ENCODE peak calls at places on chromosomes 11 and 22, in ten cellular contexts. D, S, Q, F, A, G, O, X, M and B are unnamed samples.

GRCh38 chr22:29691636-29692326 is 28.0 kb upstream of the CABP7 start:
- DNase-seq in S (no peak), M (no peak), G (no peak), F (no peak), Q (no peak), D (no peak), X (no peak), A (no peak), O (no peak), B (no peak)

GRCh38 chr11:65016705-65017104 is 2.7 kb downstream of the ARL2 start:
- DNase-seq in S (no peak), G (no peak), O (no peak), A (no peak), X (no peak), Q (no peak), M (no peak), F (no peak), D (no peak), B (no peak)

GRCh38 chr11:11349870-11350325 is 3.2 kb downstream of the CSNK2A3 start:
- DNase-seq in A (no peak), S (no peak), X (peak; percentile 25), O (no peak), Q (peak; percentile 89), F (no peak), D (no peak), G (no peak), M (no peak), B (no peak)

GRCh38 chr11:118342503-118343161 is at the start of gene CD3D:
- DNase-seq in A (no peak), X (no peak), G (peak; percentile 53), S (no peak), O (peak; percentile 55), D (no peak), F (peak; percentile 69), Q (no peak), M (peak; percentile 71), B (no peak)

GRCh38 chr22:40463017-40463631 is 92.7 kb downstream of the SGSM3 start:
- DNase-seq in S (peak; percentile 78), X (no peak), Q (no peak), F (peak; percentile 44), G (peak; percentile 39), M (peak; percentile 48), O (peak; percentile 13), D (peak; percentile 33), A (peak; percentile 50), B (no peak)

GRCh38 chr11:8098361-8098760 is 17.4 kb downstream of the TUB start:
- DNase-seq in O (no peak), D (no peak), F (no peak), Q (no peak), S (no peak), A (no peak), M (no peak), G (no peak), X (peak; percentile 78), B (no peak)

GRCh38 chr11:8814209-8814922 is 96.6 kb upstream of the AKIP1 start:
- DNase-seq in F (no peak), Q (no peak), G (no peak), S (no peak), D (no peak), X (no peak), A (no peak), O (no peak), M (no peak), B (no peak)

GRCh38 chr22:43337385-43337784 is 5.8 kb downstream of the SCUBE1 start:
- DNase-seq in D (no peak), S (no peak), Q (peak; percentile 87), A (no peak), M (no peak), F (no peak), G (no peak), X (no peak), O (no peak), B (no peak)

GRCh38 chr11:108025387-108026080 is 16.8 kb downstream of the CUL5 start:
- DNase-seq in Q (no peak), F (no peak), O (no peak), M (no peak), A (no peak), D (peak; percentile 53), S (no peak), G (no peak), X (no peak), B (no peak)

GRCh38 chr11:14269956-14270355 is 89.0 kb downstream of the RRAS2 start:
- DNase-seq in X (no peak), D (no peak), F (no peak), S (no peak), O (no peak), Q (no peak), G (no peak), M (no peak), A (no peak), B (no peak)

GRCh38 chr11:122755941-122756340 is 82.4 kb upstream of the CRTAM start:
- DNase-seq in Q (no peak), A (no peak), G (no peak), S (no peak), D (no peak), F (no peak), X (no peak), M (no peak), O (no peak), B (no peak)

GRCh38 chr11:12685229-12685628 is 11.0 kb downstream of the TEAD1 start:
- DNase-seq in S (no peak), O (no peak), Q (no peak), D (no peak), A (no peak), G (no peak), F (no peak), X (no peak), M (no peak), B (no peak)

GRCh38 chr11:65785329-65786007 is 1.4 kb upstream of the OVOL1 start:
- DNase-seq in X (no peak), S (no peak), O (no peak), A (no peak), Q (no peak), D (no peak), M (no peak), F (no peak), G (no peak), B (no peak)

GRCh38 chr11:95686265-95686664 is 103.3 kb downstream of the FAM76B start:
- DNase-seq in Q (no peak), A (no peak), G (no peak), F (no peak), S (no peak), X (no peak), O (no peak), D (no peak), M (no peak), B (no peak)

GRCh38 chr11:116276051-116277044 is 496.4 kb downstream of the BUD13 start:
- DNase-seq in D (no peak), X (no peak), M (peak; percentile 77), O (peak; percentile 43), Q (peak; percentile 78), G (peak; percentile 81), F (peak; percentile 60), A (peak; percentile 71), S (peak; percentile 60), B (peak; percentile 41)

GRCh38 chr11:68962527-68963250 is 18.1 kb downstream of the MRGPRD start:
- DNase-seq in F (peak; percentile 30), G (no peak), X (no peak), A (no peak), M (peak; percentile 25), D (no peak), Q (no peak), O (no peak), S (no peak), B (no peak)

GRCh38 chr22:49011379-49011768 is 816.3 kb downstream of the BRD1 start:
- DNase-seq in F (no peak), A (no peak), X (no peak), D (no peak), M (no peak), Q (no peak), S (no peak), O (no peak), G (no peak), B (no peak)

GRCh38 chr11:77106321-77106720 is 3.7 kb downstream of the OMP start:
- DNase-seq in D (no peak), Q (peak; percentile 69), G (no peak), X (no peak), F (no peak), A (peak; percentile 57), M (no peak), S (no peak), O (no peak), B (peak; percentile 43)

GRCh38 chr11:79201637-79202347 is 239.0 kb downstream of the TENM4 start:
- DNase-seq in F (no peak), S (no peak), X (no peak), Q (no peak), G (no peak), A (no peak), O (no peak), D (peak; percentile 3), M (no peak), B (no peak)

GRCh38 chr11:92846542-92847125 is 122.8 kb upstream of the MTNR1B start:
- DNase-seq in A (no peak), G (no peak), M (no peak), D (no peak), F (no peak), X (peak; percentile 30), O (no peak), S (no peak), Q (peak; percentile 25), B (no peak)

GRCh38 chr22:48902001-48902869 is 925.4 kb downstream of the BRD1 start:
- DNase-seq in A (no peak), S (no peak), G (peak; percentile 14), X (no peak), O (no peak), F (no peak), D (no peak), M (no peak), Q (no peak), B (no peak)

GRCh38 chr22:35349704-35350538 is 31.0 kb upstream of the HMOX1 start:
- DNase-seq in Q (peak; percentile 72), O (no peak), X (no peak), S (no peak), D (no peak), M (no peak), G (no peak), A (peak; percentile 24), F (no peak), B (no peak)

GRCh38 chr11:48170176-48170839 is 46.3 kb upstream of the OR4B1 start:
- DNase-seq in Q (no peak), X (no peak), O (no peak), S (no peak), A (no peak), D (no peak), G (no peak), F (no peak), M (no peak), B (no peak)

GRCh38 chr11:83693279-83693992 is 407.3 kb upstream of the CCDC90B start:
- DNase-seq in M (no peak), D (no peak), X (no peak), Q (no peak), A (no peak), O (no peak), F (no peak), S (no peak), G (no peak), B (no peak)

GRCh38 chr11:82195251-82195650 is 538.4 kb downstream of the FAM181B start:
- DNase-seq in S (no peak), G (no peak), D (no peak), X (no peak), F (no peak), Q (peak; percentile 73), A (no peak), O (no peak), M (no peak), B (no peak)

GRCh38 chr22:28923826-28924732 is 40.7 kb downstream of the ZNRF3 start:
- DNase-seq in X (no peak), O (no peak), M (no peak), Q (no peak), G (no peak), F (no peak), D (no peak), S (no peak), A (peak; percentile 62), B (peak; percentile 54)

GRCh38 chr11:33109242-33109641 is 52.0 kb downstream of the CSTF3 start:
- DNase-seq in X (no peak), S (no peak), M (no peak), O (no peak), Q (no peak), A (no peak), F (no peak), G (no peak), D (no peak), B (no peak)